ENCODE peak calls at places on chromosomes 1 and 21, in four cellular contexts. R is WTC11, J is GM12878, O is HepG2. C is an unnamed sample.

GRCh38 chr21:43370888-43371570 is 55.9 kb downstream of the SIK1 start:
- DNase-seq in R (no peak), J (no peak), O (no peak), C (no peak)

GRCh38 chr1:60431593-60431992 is 358.0 kb upstream of the C1orf87 start:
- DNase-seq in R (no peak), J (no peak), O (no peak), C (no peak)

GRCh38 chr1:214569357-214570004 is 18.1 kb upstream of the PTPN14 start:
- DNase-seq in R (no peak), J (no peak), O (no peak), C (no peak)

GRCh38 chr1:86429122-86429725 is 5.3 kb downstream of the CLCA2 start:
- DNase-seq in R (no peak), J (no peak), O (no peak), C (no peak)

GRCh38 chr1:116433283-116434257 is 60.5 kb downstream of the ATP1A1 start:
- DNase-seq in R (no peak), J (no peak), O (peak), C (peak)

GRCh38 chr1:60483471-60483870 is 409.9 kb upstream of the C1orf87 start:
- DNase-seq in R (no peak), J (no peak), O (no peak), C (no peak)

GRCh38 chr1:68954841-68955240 is 458.0 kb upstream of the DEPDC1 start:
- DNase-seq in R (no peak), J (no peak), O (no peak), C (no peak)

GRCh38 chr21:45655071-45655470 is 11.5 kb downstream of the PCBP3 start:
- DNase-seq in R (no peak), J (no peak), O (no peak), C (no peak)

GRCh38 chr1:202235003-202235660 is 41.5 kb downstream of the LGR6 start:
- DNase-seq in R (no peak), J (no peak), O (no peak), C (no peak)

GRCh38 chr21:29737188-29737587 is 202.6 kb downstream of the GRIK1 start:
- DNase-seq in R (no peak), J (no peak), O (no peak), C (no peak)

GRCh38 chr1:92310185-92310597 is 11.3 kb downstream of the RPAP2 start:
- DNase-seq in R (no peak), J (no peak), O (no peak), C (no peak)

GRCh38 chr1:207335695-207336363 is 14.4 kb downstream of the CD55 start:
- DNase-seq in R (no peak), J (peak), O (no peak), C (no peak)

GRCh38 chr1:28719332-28719619 is 17.5 kb upstream of the YTHDF2 start:
- DNase-seq in R (no peak), J (no peak), O (no peak), C (no peak)

GRCh38 chr1:114173704-114174103 is 20.0 kb upstream of the SYT6 start:
- DNase-seq in R (no peak), J (no peak), O (no peak), C (no peak)

GRCh38 chr21:36703626-36704280 is 4.8 kb downstream of the SIM2 start:
- DNase-seq in R (no peak), J (no peak), O (no peak), C (no peak)

GRCh38 chr1:113515498-113515897 is 125.2 kb downstream of the MAGI3 start:
- DNase-seq in R (no peak), J (no peak), O (no peak), C (no peak)

GRCh38 chr1:10836726-10837125 is 40.3 kb upstream of the CASZ1 start:
- DNase-seq in R (peak), J (no peak), O (no peak), C (no peak)

GRCh38 chr1:92488416-92488815 is 1.7 kb upstream of the GFI1 start:
- DNase-seq in R (no peak), J (no peak), O (no peak), C (no peak)

GRCh38 chr1:228284148-228284495 is 76.3 kb downstream of the OBSCN start:
- DNase-seq in R (no peak), J (no peak), O (no peak), C (no peak)

GRCh38 chr1:96752394-96752793 is 30.8 kb downstream of the PTBP2 start:
- DNase-seq in R (no peak), J (no peak), O (no peak), C (no peak)

GRCh38 chr1:66705100-66705499 is 47.2 kb upstream of the DYNLT5 start:
- DNase-seq in R (no peak), J (no peak), O (peak), C (no peak)

GRCh38 chr1:153956997-153957715 is 1.3 kb downstream of the CRTC2 start:
- DNase-seq in R (no peak), J (no peak), O (no peak), C (no peak)

GRCh38 chr21:37799193-37800121 is 116.8 kb downstream of the KCNJ6 start:
- DNase-seq in R (no peak), J (no peak), O (no peak), C (no peak)

GRCh38 chr1:9884805-9885204 is 25.3 kb downstream of the CTNNBIP1 start:
- DNase-seq in R (no peak), J (no peak), O (no peak), C (no peak)

GRCh38 chr1:203124546-203125317 is 2.8 kb upstream of the ADORA1 start:
- DNase-seq in R (no peak), J (no peak), O (no peak), C (no peak)

GRCh38 chr1:56135069-56135863 is 444.1 kb downstream of the PLPP3 start:
- DNase-seq in R (no peak), J (no peak), O (no peak), C (no peak)

GRCh38 chr1:94543893-94544635 is 2.5 kb upstream of the F3 start:
- DNase-seq in R (no peak), J (no peak), O (no peak), C (no peak)

GRCh38 chr1:33758698-33759097 is 105.2 kb upstream of the HMGB4 start:
- DNase-seq in R (no peak), J (no peak), O (no peak), C (no peak)
- TF ChIP-seq CREM in R (no peak), J (no peak), O (no peak), C (no peak)

DNA sequence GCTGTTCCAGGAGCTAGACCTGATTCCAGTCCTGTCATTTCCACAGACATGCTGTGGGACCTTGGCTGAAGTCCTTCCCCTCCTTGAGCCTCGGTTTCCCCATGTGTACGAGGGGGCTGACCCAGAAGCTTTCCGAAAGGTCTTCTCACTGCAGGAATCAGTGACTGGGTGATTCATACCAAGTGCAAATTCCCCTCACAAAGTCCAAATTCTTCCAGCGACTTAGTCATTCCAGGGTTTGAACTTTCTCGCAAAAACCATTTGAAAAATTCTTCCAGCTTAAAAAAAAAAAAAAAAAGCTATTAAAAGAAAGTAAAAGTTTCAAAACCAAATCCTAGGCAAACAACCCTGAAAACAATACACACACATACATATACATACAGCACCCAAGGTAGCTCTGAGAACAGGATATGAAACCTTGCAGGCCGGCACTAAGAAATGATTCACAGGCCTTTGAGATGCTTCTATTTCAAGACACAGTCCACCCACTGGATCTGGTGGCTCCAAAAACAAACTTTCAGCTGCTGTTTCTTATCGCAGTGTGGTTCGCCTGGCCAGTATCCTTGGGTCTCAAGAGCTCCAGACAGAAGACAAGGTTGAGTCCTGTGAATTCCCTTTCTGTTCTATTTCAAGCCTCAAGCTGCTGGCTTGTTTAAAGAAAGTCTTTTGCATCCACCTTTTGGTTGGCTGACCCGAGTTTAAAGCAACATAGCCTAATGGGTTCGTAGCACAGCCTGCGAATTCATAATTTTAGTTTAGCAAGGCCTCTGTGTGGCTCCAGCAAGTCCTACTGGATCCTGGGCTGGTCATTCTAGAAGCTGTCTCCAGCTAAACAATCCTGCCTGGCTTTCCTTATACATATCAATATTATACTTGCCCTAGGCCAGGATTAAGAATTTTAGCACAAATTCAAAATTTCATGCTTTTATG is 18.0 kb upstream of the ID3 start:
- DNase-seq in R (no peak), J (peak), O (peak), C (peak)
- TF ChIP-seq CREM in R (no peak), J (peak), O (no peak), C (no peak)

DNA sequence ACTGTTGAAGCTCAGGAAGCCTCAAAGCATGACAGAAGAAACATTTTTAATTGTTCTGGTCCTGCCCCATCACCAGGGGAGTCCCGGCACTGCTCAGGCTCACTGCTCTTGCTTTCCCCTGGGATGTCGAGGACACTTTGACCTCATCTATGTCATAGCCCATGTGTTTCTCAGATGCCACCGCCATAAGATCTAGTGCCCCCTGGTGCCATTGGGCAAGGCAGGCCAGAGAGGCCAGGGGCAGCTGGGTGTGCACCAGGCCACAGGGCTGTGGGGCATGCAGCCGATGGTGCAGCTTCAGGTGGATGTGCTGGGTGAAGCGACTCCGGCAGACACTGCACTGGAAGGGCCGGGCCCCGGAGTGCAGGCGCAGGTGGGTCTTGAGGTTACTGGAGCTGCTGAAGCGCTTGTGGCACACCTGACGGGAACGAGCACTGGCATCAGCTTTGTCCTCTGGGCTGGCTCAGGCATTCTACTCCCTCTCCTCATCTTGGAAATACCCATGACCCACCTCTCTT is 7.7 kb upstream of the CRYBG2 start:
- DNase-seq in R (no peak), J (no peak), O (no peak), C (no peak)
- TF ChIP-seq CREM in R (no peak), J (no peak), O (no peak), C (no peak)

GRCh38 chr1:235920596-235921375 is 54.1 kb upstream of the LYST start:
- DNase-seq in R (no peak), J (no peak), O (no peak), C (no peak)
- TF ChIP-seq CREM in R (no peak), J (no peak), O (no peak), C (no peak)

GRCh38 chr21:44517175-44517899 is 22.7 kb downstream of the KRTAP10-1 start:
- DNase-seq in R (peak), J (peak), O (peak), C (peak)
- TF ChIP-seq CREM in R (no peak), J (no peak), O (no peak), C (peak)

C was measured in K562.